ENCODE peak calls at places on chromosome 19, in four cellular contexts. B is H9, Y is esophagus squamous epithelium, X is tibial nerve. H is an unnamed sample.

GRCh38 chr19:16876904-16877361 is 11.9 kb upstream of the F2RL3 start:
- DNase-seq in B (no peak), X (no peak), Y (no peak), H (no peak)

GRCh38 chr19:8252922-8253589 is 43.9 kb downstream of the CERS4 start:
- DNase-seq in X (peak), B (peak), Y (peak), H (peak)

GRCh38 chr19:42295831-42296525 is 6.0 kb upstream of the PRR19 start:
- DNase-seq in B (peak), Y (no peak), X (peak), H (peak)

GRCh38 chr19:10238172-10238783 is 7.1 kb upstream of the S1PR2 start:
- DNase-seq in B (no peak), Y (no peak), X (no peak), H (no peak)

GRCh38 chr19:46213806-46214205 is 15.7 kb upstream of the IGFL1 start:
- DNase-seq in B (no peak), X (no peak), Y (no peak), H (no peak)

GRCh38 chr19:633786-634639 is 676 bp upstream of the POLRMT start:
- DNase-seq in B (no peak), Y (no peak), X (no peak), H (no peak)

GRCh38 chr19:50909240-50910070 is 1.7 kb downstream of the KLK4 start:
- DNase-seq in Y (no peak), X (peak), B (peak), H (peak)

GRCh38 chr19:10288662-10289166 is 1.0 kb upstream of the ICAM5 start:
- DNase-seq in X (no peak), B (peak), Y (no peak), H (no peak)

GRCh38 chr19:44718441-44719261 is 19.7 kb downstream of the CEACAM16 start:
- DNase-seq in B (peak), X (peak), Y (no peak), H (peak)

GRCh38 chr19:51007488-51007887 is 6.1 kb upstream of the KLK8 start:
- DNase-seq in X (no peak), B (no peak), Y (no peak), H (no peak)

GRCh38 chr19:35153701-35154534 is 617 bp upstream of the FXYD5 start:
- DNase-seq in B (peak), Y (no peak), X (no peak), H (peak)

GRCh38 chr19:14686411-14686810 is 3.4 kb upstream of the ZNF333 start:
- DNase-seq in Y (no peak), B (no peak), X (no peak), H (no peak)

GRCh38 chr19:52741951-52742485 is 7.2 kb upstream of the ZNF611 start:
- DNase-seq in B (no peak), X (no peak), Y (no peak), H (no peak)

GRCh38 chr19:29576761-29577661 is 29.1 kb upstream of the POP4 start:
- DNase-seq in Y (no peak), X (no peak), B (peak), H (no peak)

GRCh38 chr19:18939922-18940775 is 868 bp downstream of the HOMER3 start:
- DNase-seq in X (peak), B (peak), Y (no peak), H (peak)

GRCh38 chr19:18939163-18939562 is 1.9 kb downstream of the HOMER3 start:
- DNase-seq in B (no peak), Y (no peak), X (no peak), H (no peak)

GRCh38 chr19:18942692-18943091 is 1.7 kb upstream of the HOMER3 start:
- DNase-seq in B (no peak), Y (no peak), X (no peak), H (no peak)

GRCh38 chr19:18941628-18942354 is 774 bp upstream of the HOMER3 start:
- DNase-seq in B (peak), Y (no peak), X (no peak), H (no peak)

DNA sequence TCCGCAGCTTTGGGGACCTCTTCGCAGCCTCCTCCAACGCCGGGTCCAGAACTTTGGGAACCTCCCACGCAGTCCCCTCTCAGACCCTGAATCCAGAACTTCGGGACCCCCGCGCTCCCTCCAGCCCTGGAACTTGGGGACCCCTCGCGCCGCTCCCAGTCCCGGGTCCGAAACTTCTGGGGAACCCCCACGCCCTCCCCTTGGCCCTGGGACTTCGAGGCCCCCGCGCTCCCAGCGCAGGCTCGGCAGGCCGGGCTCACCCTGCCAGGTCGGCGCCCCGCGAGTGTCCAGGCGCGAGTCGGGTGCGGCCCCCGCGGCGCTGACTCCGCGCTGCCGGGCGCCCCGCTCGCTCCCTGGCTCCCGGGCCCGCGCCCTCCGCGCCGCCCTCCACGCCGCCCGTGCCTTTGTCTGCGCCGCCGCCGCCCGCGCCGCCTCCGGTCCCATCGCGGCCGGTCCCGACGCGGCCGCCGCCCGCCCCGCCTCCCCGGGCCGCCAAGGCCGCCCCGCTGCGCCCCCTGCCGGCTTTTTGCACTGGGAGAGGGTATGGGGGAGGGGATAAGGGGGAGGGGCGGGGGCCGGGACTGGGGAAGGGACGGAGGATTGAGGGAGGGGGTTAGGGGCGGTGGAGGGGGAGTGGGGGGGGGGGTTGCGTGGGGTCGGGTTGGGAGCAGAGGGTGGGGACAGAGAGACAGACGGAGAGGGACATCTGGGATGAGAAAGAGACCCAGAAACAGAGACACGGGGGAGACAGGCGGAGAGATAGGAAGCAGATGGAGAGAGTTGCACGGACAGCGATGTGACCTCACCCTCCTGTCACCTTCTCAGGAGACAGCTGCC is at the start of gene HOMER3:
- DNase-seq in Y (no peak), B (peak), X (peak), H (peak)
- TF ChIP-seq CTCF in Y (no peak), B (no peak), X (peak), H (no peak)

GRCh38 chr19:20357921-20358320 is 190.9 kb downstream of the ZNF486 start:
- DNase-seq in X (no peak), Y (no peak), B (no peak), H (no peak)

GRCh38 chr19:20365146-20365545 is 198.1 kb downstream of the ZNF486 start:
- DNase-seq in X (no peak), B (no peak), Y (no peak), H (no peak)

DNA sequence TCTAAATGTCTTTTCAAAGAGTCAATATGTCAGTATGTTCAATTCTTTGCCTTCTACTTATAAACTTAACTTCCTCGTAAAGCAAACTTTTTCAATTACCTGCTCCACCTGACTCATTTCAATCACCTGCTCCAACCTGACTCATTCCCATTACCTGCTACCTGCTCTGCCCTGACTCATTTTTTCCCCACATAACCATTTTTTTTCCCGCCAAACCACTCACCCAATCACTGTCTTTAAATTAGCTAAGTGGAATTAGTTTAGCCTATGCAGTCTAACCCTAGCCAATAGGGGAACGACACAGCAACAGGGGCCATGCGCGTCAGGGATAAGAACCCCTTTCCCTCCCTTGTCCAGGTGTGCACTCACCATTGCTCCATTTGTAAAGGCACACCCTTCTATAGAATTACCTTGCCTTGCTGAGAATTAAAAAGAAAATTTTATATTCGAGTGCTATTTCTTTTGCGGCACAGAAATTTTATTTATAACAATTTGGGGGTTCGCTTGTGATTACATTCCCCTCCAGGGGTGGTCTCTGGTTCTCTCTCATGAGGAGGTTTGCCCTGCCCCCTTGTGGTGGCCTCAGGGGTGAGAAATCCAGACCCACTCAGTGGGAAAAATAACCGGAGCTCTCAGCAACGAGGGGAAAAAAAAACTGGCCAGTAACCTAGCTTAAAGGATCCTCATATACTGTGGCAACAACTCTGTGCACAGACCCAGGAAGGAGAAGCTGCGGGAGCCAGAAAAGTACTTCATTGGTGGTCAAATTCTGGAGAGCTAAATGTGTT is 193.1 kb downstream of the ZNF486 start:
- DNase-seq in Y (no peak), B (peak), X (no peak), H (peak)
- TF ChIP-seq CTCF in Y (no peak), B (peak), X (no peak), H (peak)

GRCh38 chr19:6736917-6737283 is 480 bp downstream of the GPR108 start:
- DNase-seq in Y (no peak), B (no peak), X (no peak), H (no peak)
- TF ChIP-seq CTCF in Y (no peak), B (no peak), X (no peak), H (no peak)

DNA sequence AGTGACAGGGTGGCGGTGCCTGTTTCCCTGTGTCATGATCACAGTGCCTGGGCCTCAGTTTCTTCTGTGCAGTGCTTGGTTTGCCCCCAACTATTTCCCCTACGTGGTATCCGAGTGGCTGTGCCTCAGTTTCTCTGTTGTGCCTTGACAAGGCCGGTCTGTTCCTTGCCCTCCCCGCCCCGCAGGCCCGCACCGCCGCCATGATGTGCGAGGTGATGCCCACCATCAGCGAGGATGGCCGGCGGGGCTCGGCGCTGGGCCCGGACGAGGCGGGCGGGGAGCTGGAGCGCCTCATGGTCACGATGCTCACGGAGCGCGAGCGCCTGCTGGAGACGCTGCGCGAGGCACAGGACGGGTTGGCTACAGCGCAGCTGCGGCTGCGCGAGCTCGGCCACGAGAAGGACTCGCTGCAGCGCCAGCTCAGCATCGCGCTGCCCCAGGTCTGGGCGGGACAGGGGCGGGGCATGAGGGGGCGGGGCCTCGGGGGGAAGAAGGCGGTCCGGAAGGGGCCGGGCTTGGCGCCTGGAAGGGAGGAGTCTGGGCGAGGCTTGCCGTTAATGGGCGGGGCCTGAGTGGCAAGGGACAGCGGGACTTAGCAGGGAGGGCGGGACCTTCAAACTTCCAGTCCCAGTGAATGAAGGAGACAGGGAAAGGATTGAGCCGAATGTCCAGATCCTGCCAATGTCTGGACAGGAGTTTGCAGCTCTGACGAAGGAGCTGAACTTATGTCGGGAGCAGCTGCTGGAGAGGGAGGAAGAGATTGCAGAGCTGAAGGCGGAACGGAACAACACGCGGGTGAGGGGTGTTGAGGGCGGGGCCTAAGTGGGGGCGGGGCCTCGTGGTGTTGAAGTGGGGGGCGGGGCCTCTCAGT is 8.6 kb downstream of the PPFIA3 start:
- DNase-seq in Y (peak), B (peak), X (peak), H (peak)
- TF ChIP-seq CTCF in Y (peak), B (peak), X (peak), H (no peak)